ENCODE peak calls at places on chromosomes 7 and 10, in four cellular contexts. N is PC-9, K is SK-N-SH, Q is PC-3. E is an unnamed sample. For H3F3A, the result is how much of the 10 kb centered on the place peaks cover.

GRCh38 chr7:94295805-94296204 is 98.9 kb upstream of the COL1A2 start:
- DNase-seq in N (no peak), K (peak), Q (peak), E (no peak)

GRCh38 chr7:3265388-3265787 is 35.7 kb upstream of the SDK1 start:
- DNase-seq in N (no peak), Q (no peak), K (peak), E (no peak)

GRCh38 chr10:66881814-66882213 is 44.0 kb upstream of the LRRTM3 start:
- DNase-seq in Q (no peak), K (no peak), N (no peak), E (no peak)

GRCh38 chr7:16264436-16265183 is 156.7 kb downstream of the CRPPA start:
- DNase-seq in K (no peak), Q (no peak), N (no peak), E (no peak)

GRCh38 chr10:689433-690226 is at the start of gene DIP2C:
- DNase-seq in N (no peak), Q (peak), K (peak), E (peak)

GRCh38 chr7:101547022-101547915 is 81.8 kb downstream of the MYL10 start:
- DNase-seq in N (no peak), Q (no peak), K (peak), E (no peak)

GRCh38 chr7:12139421-12139820 is 71.7 kb upstream of the TMEM106B start:
- DNase-seq in N (no peak), Q (peak), K (no peak), E (no peak)

GRCh38 chr7:106418526-106418925 is 133.7 kb upstream of the NAMPT start:
- DNase-seq in Q (no peak), N (peak), K (no peak), E (no peak)

GRCh38 chr10:8636371-8636770 is 581.9 kb downstream of the GATA3 start:
- DNase-seq in K (no peak), N (no peak), Q (no peak), E (no peak)

GRCh38 chr7:143296686-143297085 is 8.5 kb downstream of the CASP2 start:
- DNase-seq in K (no peak), N (no peak), Q (no peak), E (no peak)

GRCh38 chr10:61845950-61846268 is 55.6 kb upstream of the ARID5B start:
- DNase-seq in K (no peak), N (no peak), Q (no peak), E (no peak)

DNA sequence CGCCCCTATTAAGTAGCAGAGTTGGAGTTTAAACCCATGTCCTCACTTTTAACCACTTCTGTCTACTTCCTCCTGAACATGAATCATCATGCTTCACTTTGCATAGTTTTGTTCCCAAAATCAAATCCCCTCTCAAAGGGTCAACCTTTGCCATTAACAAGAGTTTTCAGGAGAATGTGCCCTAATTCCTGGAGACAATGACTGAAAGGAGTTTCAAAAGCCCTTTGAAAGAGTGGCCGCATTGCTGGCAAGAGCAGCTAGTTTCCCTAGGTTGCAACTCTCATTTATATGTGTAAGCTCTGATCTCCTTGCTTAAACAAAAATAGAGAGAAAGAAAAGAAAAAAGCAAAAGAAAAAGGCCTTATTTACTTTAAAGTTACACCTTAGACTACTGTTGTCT is 9.2 kb downstream of the LGI1 start:
- DNase-seq in Q (no peak), N (no peak), K (no peak), E (peak)
- H3K27ac ChIP-seq in Q (no peak), N (no peak), K (no peak), E (peak)

DNA sequence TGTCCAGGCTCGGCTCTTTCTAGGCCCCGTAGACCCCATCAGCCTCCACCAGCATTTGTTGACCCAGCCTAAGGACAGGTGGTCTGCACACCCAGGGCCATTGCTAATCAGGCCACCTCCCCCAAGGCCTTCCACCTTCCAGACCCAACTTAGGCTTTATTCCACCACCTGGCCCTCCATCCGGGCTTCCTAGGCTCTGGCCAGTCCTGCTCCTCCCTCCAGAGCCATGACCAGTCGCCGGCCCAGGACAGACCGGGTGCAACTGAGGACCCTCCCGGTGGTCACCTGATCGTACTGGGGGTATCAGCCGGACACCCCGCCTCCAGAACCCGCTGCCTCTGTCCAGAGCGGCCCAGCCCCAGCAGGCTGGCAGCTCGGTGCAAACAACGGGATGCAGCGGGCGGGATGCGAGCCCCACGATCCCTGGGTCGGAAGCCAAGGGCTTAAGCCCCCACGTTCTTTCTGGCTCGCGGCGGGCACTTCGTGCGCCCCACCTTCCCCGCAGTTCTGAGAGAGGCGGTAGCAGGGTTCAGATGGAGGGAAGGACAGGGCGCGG is 545 bp downstream of the NACAD start:
- DNase-seq in Q (no peak), N (no peak), K (peak), E (peak)
- H2AFZ ChIP-seq in Q (no peak), N (no peak), K (peak), E (peak)

DNA sequence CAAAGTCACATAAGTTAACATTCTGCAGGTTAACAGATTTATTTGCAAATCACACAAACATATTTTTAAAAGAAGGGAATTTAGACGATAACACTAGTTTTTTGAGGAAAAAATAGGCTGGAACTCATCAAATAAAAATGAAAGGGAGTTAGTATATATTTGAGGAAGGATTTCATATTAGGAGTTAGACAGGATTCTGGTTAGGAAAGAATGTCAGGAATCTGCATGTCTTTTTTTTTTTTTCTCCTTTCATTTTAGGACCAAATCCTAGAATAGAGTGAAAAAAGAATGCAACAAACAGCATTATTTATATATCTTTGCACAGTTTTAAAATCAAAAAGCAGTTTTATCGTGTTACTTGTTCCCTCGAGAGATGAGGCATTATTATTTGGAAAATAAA is 8.9 kb upstream of the TRDMT1 start:
- DNase-seq in Q (no peak), K (no peak), N (no peak), E (no peak)
- H3F3A ChIP-seq in Q (under half), K (half or more), N (under half), E (under half)

GRCh38 chr7:66142334-66142733 is 27.7 kb downstream of the CRCP start:
- DNase-seq in N (no peak), Q (no peak), K (no peak), E (no peak)

GRCh38 chr7:66146701-66147100 is 32.1 kb downstream of the CRCP start:
- DNase-seq in N (no peak), Q (no peak), K (peak), E (no peak)

GRCh38 chr7:66142996-66143395 is 28.3 kb downstream of the CRCP start:
- DNase-seq in Q (no peak), K (no peak), N (no peak), E (no peak)

GRCh38 chr7:66145404-66145843 is 30.8 kb downstream of the CRCP start:
- DNase-seq in Q (no peak), N (no peak), K (peak), E (no peak)

GRCh38 chr7:66143876-66144332 is 29.3 kb downstream of the CRCP start:
- DNase-seq in K (no peak), Q (no peak), N (no peak), E (no peak)
- H3K27ac ChIP-seq in K (no peak), Q (no peak), N (no peak), E (no peak)

DNA sequence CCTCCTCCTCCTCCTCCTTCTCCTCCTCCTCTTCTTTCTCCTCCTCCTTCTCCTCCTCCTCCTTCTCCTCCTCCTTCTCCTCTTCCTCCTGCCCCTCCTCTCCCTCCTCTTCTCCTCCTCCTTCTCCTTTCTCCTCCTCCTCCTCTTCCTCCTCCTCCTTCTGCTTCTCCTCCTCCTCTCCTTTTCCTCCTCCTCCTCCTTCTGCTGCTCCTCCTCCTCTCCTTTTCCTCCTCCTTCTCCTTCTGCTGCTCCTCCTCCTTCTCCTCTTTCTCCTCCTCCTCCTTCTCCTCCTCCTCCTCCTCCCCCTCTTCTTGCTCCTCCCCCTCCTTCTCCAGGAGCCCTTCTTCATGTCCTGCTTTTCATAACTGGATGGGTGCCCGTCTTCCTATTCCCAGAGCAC is 12.2 kb downstream of the PLXNA4 start:
- DNase-seq in K (no peak), Q (peak), N (no peak), E (no peak)
- H2AFZ ChIP-seq in K (no peak), Q (no peak), N (no peak), E (no peak)

E was measured in neural progenitor cell.